ENCODE peak calls at places on chromosome 18, in seven cellular contexts. One of them, this sample, is unnamed.

GRCh38 chr18:63617049-63617995 is 26.7 kb downstream of the SERPINB4 start:
- DNase-seq in psoas muscle: no peak
- DNase-seq in right lobe of liver: no peak
- DNase-seq in AG04450: no peak
- DNase-seq in MM.1S: peak; percentile 33
- DNase-seq in heart left ventricle: no peak
- DNase-seq in mesendoderm: peak; percentile 26
- DNase-seq in this sample: no peak

GRCh38 chr18:32677578-32677977 is 95.2 kb downstream of the KLHL14 start:
- DNase-seq in psoas muscle: no peak
- DNase-seq in right lobe of liver: no peak
- DNase-seq in AG04450: no peak
- DNase-seq in MM.1S: no peak
- DNase-seq in heart left ventricle: no peak
- DNase-seq in mesendoderm: peak; percentile 40
- DNase-seq in this sample: no peak

GRCh38 chr18:46405832-46406538 is 251.0 kb downstream of the LOXHD1 start:
- DNase-seq in psoas muscle: no peak
- DNase-seq in right lobe of liver: no peak
- DNase-seq in AG04450: no peak
- DNase-seq in MM.1S: no peak
- DNase-seq in heart left ventricle: no peak
- DNase-seq in mesendoderm: no peak
- DNase-seq in this sample: no peak

GRCh38 chr18:77223221-77223639 is 26.4 kb upstream of the GALR1 start:
- DNase-seq in psoas muscle: no peak
- DNase-seq in right lobe of liver: no peak
- DNase-seq in AG04450: no peak
- DNase-seq in MM.1S: no peak
- DNase-seq in heart left ventricle: no peak
- DNase-seq in mesendoderm: no peak
- DNase-seq in this sample: no peak

GRCh38 chr18:75129717-75130477 is 79.0 kb downstream of the PTGR3 start:
- DNase-seq in psoas muscle: no peak
- DNase-seq in right lobe of liver: no peak
- DNase-seq in AG04450: no peak
- DNase-seq in MM.1S: no peak
- DNase-seq in heart left ventricle: no peak
- DNase-seq in mesendoderm: no peak
- DNase-seq in this sample: no peak

GRCh38 chr18:446941-447560 is 53.5 kb downstream of the COLEC12 start:
- DNase-seq in psoas muscle: no peak
- DNase-seq in right lobe of liver: no peak
- DNase-seq in AG04450: no peak
- DNase-seq in MM.1S: no peak
- DNase-seq in heart left ventricle: no peak
- DNase-seq in mesendoderm: no peak
- DNase-seq in this sample: no peak

GRCh38 chr18:35174093-35174731 is 66.6 kb upstream of the ZNF397 start:
- DNase-seq in psoas muscle: no peak
- DNase-seq in right lobe of liver: no peak
- DNase-seq in AG04450: no peak
- DNase-seq in MM.1S: peak; percentile 66
- DNase-seq in heart left ventricle: peak; percentile 23
- DNase-seq in mesendoderm: peak; percentile 29
- DNase-seq in this sample: no peak

GRCh38 chr18:44181951-44182350 is 498.7 kb upstream of the SETBP1 start:
- DNase-seq in psoas muscle: no peak
- DNase-seq in right lobe of liver: no peak
- DNase-seq in AG04450: no peak
- DNase-seq in MM.1S: no peak
- DNase-seq in heart left ventricle: no peak
- DNase-seq in mesendoderm: no peak
- DNase-seq in this sample: no peak

GRCh38 chr18:68298340-68298739 is 416.6 kb downstream of the TMX3 start:
- DNase-seq in psoas muscle: no peak
- DNase-seq in right lobe of liver: no peak
- DNase-seq in AG04450: no peak
- DNase-seq in MM.1S: peak; percentile 26
- DNase-seq in heart left ventricle: no peak
- DNase-seq in mesendoderm: no peak
- DNase-seq in this sample: no peak

GRCh38 chr18:46731316-46731715 is 25.5 kb downstream of the ST8SIA5 start:
- DNase-seq in psoas muscle: no peak
- DNase-seq in right lobe of liver: no peak
- DNase-seq in AG04450: no peak
- DNase-seq in MM.1S: no peak
- DNase-seq in heart left ventricle: no peak
- DNase-seq in mesendoderm: no peak
- DNase-seq in this sample: no peak

GRCh38 chr18:38047820-38048219 is 482.2 kb upstream of the CELF4 start:
- DNase-seq in psoas muscle: no peak
- DNase-seq in right lobe of liver: no peak
- DNase-seq in AG04450: no peak
- DNase-seq in MM.1S: no peak
- DNase-seq in heart left ventricle: no peak
- DNase-seq in mesendoderm: peak; percentile 13
- DNase-seq in this sample: no peak

GRCh38 chr18:79589601-79590091 is 90.0 kb upstream of the CTDP1 start:
- DNase-seq in psoas muscle: no peak
- DNase-seq in right lobe of liver: peak; percentile 7
- DNase-seq in AG04450: no peak
- DNase-seq in MM.1S: no peak
- DNase-seq in heart left ventricle: no peak
- DNase-seq in mesendoderm: no peak
- DNase-seq in this sample: no peak

GRCh38 chr18:79587298-79588125 is 92.1 kb upstream of the CTDP1 start:
- DNase-seq in psoas muscle: peak; percentile 8
- DNase-seq in right lobe of liver: peak; percentile 9
- DNase-seq in AG04450: no peak
- DNase-seq in MM.1S: no peak
- DNase-seq in heart left ventricle: no peak
- DNase-seq in mesendoderm: no peak
- DNase-seq in this sample: no peak

GRCh38 chr18:79588636-79589481 is 90.7 kb upstream of the CTDP1 start:
- DNase-seq in psoas muscle: peak; percentile 88
- DNase-seq in right lobe of liver: peak; percentile 33
- DNase-seq in AG04450: peak; percentile 55
- DNase-seq in MM.1S: no peak
- DNase-seq in heart left ventricle: peak; percentile 84
- DNase-seq in mesendoderm: peak; percentile 39
- DNase-seq in this sample: no peak

GRCh38 chr18:79586436-79587297 is 92.9 kb upstream of the CTDP1 start:
- DNase-seq in psoas muscle: no peak
- DNase-seq in right lobe of liver: peak; percentile 15
- DNase-seq in AG04450: no peak
- DNase-seq in MM.1S: no peak
- DNase-seq in heart left ventricle: peak; percentile 4
- DNase-seq in mesendoderm: no peak
- DNase-seq in this sample: no peak

GRCh38 chr18:79588131-79588635 is 91.4 kb upstream of the CTDP1 start:
- DNase-seq in psoas muscle: no peak
- DNase-seq in right lobe of liver: peak; percentile 11
- DNase-seq in AG04450: no peak
- DNase-seq in MM.1S: no peak
- DNase-seq in heart left ventricle: no peak
- DNase-seq in mesendoderm: no peak
- DNase-seq in this sample: no peak
- H3K27ac ChIP-seq in psoas muscle: peak overlapping the region; percentile 23
- H3K27ac ChIP-seq in right lobe of liver: no peak overlapping the region
- H3K27ac ChIP-seq in AG04450: no peak overlapping the region
- H3K27ac ChIP-seq in MM.1S: no peak overlapping the region
- H3K27ac ChIP-seq in heart left ventricle: no peak overlapping the region
- H3K27ac ChIP-seq in mesendoderm: no peak overlapping the region
- H3K27ac ChIP-seq in this sample: no peak overlapping the region

DNA sequence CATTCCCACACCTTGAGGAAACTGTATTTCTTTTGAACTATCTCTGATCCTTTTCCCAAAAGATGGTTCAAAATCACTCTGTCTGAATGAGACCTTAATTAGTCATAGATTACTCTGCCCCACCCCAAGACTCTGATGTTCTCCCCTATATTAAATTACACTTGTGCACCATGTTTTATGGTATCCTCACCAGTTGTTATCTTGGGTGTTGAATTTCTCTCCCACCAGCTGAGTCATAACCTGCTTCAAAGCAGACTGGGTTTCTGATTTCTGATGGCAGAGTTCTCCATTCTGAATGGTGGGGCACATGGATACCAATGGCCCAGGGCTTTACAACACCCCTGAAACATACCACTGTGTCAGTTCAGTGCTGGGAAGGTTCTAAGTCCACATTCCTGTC is 15.0 kb downstream of the CDH20 start:
- DNase-seq in psoas muscle: no peak
- DNase-seq in right lobe of liver: no peak
- DNase-seq in AG04450: no peak
- DNase-seq in MM.1S: no peak
- DNase-seq in heart left ventricle: no peak
- DNase-seq in mesendoderm: no peak
- DNase-seq in this sample: no peak
- H3K27ac ChIP-seq in psoas muscle: no peak overlapping the region
- H3K27ac ChIP-seq in right lobe of liver: no peak overlapping the region
- H3K27ac ChIP-seq in AG04450: no peak overlapping the region
- H3K27ac ChIP-seq in MM.1S: no peak overlapping the region
- H3K27ac ChIP-seq in heart left ventricle: no peak overlapping the region
- H3K27ac ChIP-seq in mesendoderm: no peak overlapping the region
- H3K27ac ChIP-seq in this sample: no peak overlapping the region

DNA sequence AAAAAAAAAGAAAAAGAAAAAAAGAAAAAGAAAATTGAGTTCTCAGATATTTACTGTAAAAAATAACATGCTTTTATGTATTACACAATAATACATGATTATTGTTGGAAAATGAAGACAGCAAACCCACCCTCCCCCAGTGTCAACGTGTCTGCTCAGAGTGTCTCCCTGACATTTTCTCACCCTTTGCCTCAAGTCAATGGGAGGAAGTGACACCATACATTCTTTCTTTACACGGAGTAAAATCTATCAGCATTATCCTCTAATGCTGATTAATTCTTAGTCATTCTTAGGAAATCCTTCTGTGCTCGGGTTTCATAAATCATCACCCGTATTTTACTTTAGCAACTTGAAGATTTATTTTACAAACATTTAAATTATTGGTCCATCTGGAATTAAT is 32.0 kb downstream of the CTAGE1 start:
- DNase-seq in psoas muscle: no peak
- DNase-seq in right lobe of liver: no peak
- DNase-seq in AG04450: no peak
- DNase-seq in MM.1S: no peak
- DNase-seq in heart left ventricle: no peak
- DNase-seq in mesendoderm: peak; percentile 18
- DNase-seq in this sample: no peak
- H3K27ac ChIP-seq in psoas muscle: no peak overlapping the region
- H3K27ac ChIP-seq in right lobe of liver: no peak overlapping the region
- H3K27ac ChIP-seq in AG04450: no peak overlapping the region
- H3K27ac ChIP-seq in MM.1S: no peak overlapping the region
- H3K27ac ChIP-seq in heart left ventricle: no peak overlapping the region
- H3K27ac ChIP-seq in mesendoderm: no peak overlapping the region
- H3K27ac ChIP-seq in this sample: no peak overlapping the region

DNA sequence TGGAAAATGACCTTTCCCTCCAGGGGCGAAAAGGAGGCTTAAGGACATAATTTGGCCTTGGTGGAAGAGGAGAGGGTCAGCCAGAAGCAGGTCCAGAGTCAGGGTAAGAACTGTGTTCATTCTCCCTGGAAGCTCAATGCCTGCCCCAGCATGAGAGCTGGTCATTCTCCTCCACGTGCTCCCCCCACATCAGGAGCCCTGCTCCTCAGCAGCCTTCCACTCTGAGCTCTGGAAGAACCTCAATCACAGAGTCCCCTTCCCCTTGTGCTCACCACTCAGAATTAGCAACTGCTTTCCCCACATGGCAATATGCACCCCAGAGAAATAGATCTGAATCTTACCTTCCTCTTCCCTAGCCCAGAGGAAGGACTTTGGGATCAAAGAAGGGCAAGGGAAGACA is 115.4 kb downstream of the TMEM200C start:
- DNase-seq in psoas muscle: no peak
- DNase-seq in right lobe of liver: no peak
- DNase-seq in AG04450: no peak
- DNase-seq in MM.1S: no peak
- DNase-seq in heart left ventricle: no peak
- DNase-seq in mesendoderm: no peak
- DNase-seq in this sample: no peak
- H3K27ac ChIP-seq in psoas muscle: no peak overlapping the region
- H3K27ac ChIP-seq in right lobe of liver: no peak overlapping the region
- H3K27ac ChIP-seq in AG04450: no peak overlapping the region
- H3K27ac ChIP-seq in MM.1S: no peak overlapping the region
- H3K27ac ChIP-seq in heart left ventricle: no peak overlapping the region
- H3K27ac ChIP-seq in mesendoderm: no peak overlapping the region
- H3K27ac ChIP-seq in this sample: no peak overlapping the region

GRCh38 chr18:31301201-31301655 is 16.7 kb upstream of the DSG1 start:
- DNase-seq in psoas muscle: no peak
- DNase-seq in right lobe of liver: no peak
- DNase-seq in AG04450: no peak
- DNase-seq in MM.1S: no peak
- DNase-seq in heart left ventricle: peak; percentile 11
- DNase-seq in mesendoderm: peak; percentile 68
- DNase-seq in this sample: no peak
- H3K27ac ChIP-seq in psoas muscle: no peak overlapping the region
- H3K27ac ChIP-seq in right lobe of liver: no peak overlapping the region
- H3K27ac ChIP-seq in AG04450: no peak overlapping the region
- H3K27ac ChIP-seq in MM.1S: no peak overlapping the region
- H3K27ac ChIP-seq in heart left ventricle: no peak overlapping the region
- H3K27ac ChIP-seq in mesendoderm: peak overlapping the region; percentile 23
- H3K27ac ChIP-seq in this sample: no peak overlapping the region

DNA sequence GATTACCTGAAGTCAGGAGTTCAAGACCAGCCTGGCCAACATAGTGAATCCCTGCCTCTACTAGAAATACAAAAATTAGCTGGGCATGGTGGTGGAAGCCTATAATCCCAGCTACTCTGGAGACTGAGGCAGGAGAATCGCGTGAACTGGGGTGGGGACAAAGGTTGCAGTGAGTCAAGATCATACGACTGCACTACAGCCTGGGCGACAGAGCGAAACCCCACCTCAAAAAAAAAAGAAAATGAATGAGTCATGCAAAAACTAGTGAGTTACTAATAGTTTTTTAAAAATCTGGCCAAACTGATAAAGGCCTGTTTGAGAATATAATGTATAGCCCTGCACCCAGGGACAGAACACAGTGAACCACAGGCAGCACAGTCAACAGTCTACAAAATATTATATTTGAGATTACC is 17.5 kb downstream of the AFG3L2 start:
- DNase-seq in psoas muscle: no peak
- DNase-seq in right lobe of liver: no peak
- DNase-seq in AG04450: no peak
- DNase-seq in MM.1S: no peak
- DNase-seq in heart left ventricle: no peak
- DNase-seq in mesendoderm: no peak
- DNase-seq in this sample: no peak
- H3K27ac ChIP-seq in psoas muscle: no peak overlapping the region
- H3K27ac ChIP-seq in right lobe of liver: no peak overlapping the region
- H3K27ac ChIP-seq in AG04450: no peak overlapping the region
- H3K27ac ChIP-seq in MM.1S: no peak overlapping the region
- H3K27ac ChIP-seq in heart left ventricle: peak overlapping the region; percentile 3
- H3K27ac ChIP-seq in mesendoderm: no peak overlapping the region
- H3K27ac ChIP-seq in this sample: no peak overlapping the region

DNA sequence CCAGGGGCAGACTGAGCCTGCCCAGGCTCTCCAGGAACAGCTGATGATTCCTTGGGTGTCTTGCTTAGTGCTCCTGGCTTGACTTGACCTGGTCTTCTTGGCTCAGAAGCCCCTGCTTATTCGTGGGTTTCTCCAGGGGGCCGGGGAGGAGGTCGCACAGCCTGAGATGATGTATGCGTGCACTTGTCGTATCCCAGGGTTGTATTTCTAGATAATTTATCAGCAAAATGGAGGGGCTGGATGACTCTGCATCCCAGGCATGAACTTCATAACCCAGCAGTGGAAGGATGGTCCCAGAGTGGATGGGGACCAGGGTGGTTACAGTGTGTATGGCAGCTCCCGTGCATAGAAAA is 25.2 kb downstream of the IMPA2 start:
- DNase-seq in psoas muscle: no peak
- DNase-seq in right lobe of liver: no peak
- DNase-seq in AG04450: no peak
- DNase-seq in MM.1S: no peak
- DNase-seq in heart left ventricle: no peak
- DNase-seq in mesendoderm: no peak
- DNase-seq in this sample: no peak
- H3K27ac ChIP-seq in psoas muscle: no peak overlapping the region
- H3K27ac ChIP-seq in right lobe of liver: no peak overlapping the region
- H3K27ac ChIP-seq in AG04450: no peak overlapping the region
- H3K27ac ChIP-seq in MM.1S: no peak overlapping the region
- H3K27ac ChIP-seq in heart left ventricle: no peak overlapping the region
- H3K27ac ChIP-seq in mesendoderm: no peak overlapping the region
- H3K27ac ChIP-seq in this sample: no peak overlapping the region

This sample was measured in substantia nigra.